ENCODE peak calls at places on chromosomes 12 and 14, in ten cellular contexts. L is heart left ventricle, B is brain microvascular endothelial cell, W is tibial nerve, N is suprapubic skin, F is WTC11, O is B cell, D is GM20000, E is ovary, Q is mesothelial cell of epicardium. X is an unnamed sample.

GRCh38 chr12:94208433-94208921 is 60.1 kb downstream of the PLXNC1 start:
- DNase-seq in B (peak; percentile 12), L (no peak), E (no peak), F (no peak), D (peak; percentile 42), W (peak; percentile 11), N (no peak), O (peak; percentile 33), Q (no peak), X (no peak)

GRCh38 chr14:22560638-22561365 is 28.2 kb downstream of the DAD1 start:
- DNase-seq in D (no peak), B (no peak), W (no peak), Q (no peak), O (no peak), E (no peak), N (no peak), L (no peak), F (no peak), X (no peak)

GRCh38 chr14:22565391-22565945 is 23.6 kb downstream of the DAD1 start:
- DNase-seq in B (no peak), O (no peak), W (no peak), F (no peak), L (no peak), D (no peak), N (no peak), Q (no peak), E (no peak), X (no peak)

GRCh38 chr12:50221228-50222008 is 54.2 kb upstream of the CERS5 start:
- DNase-seq in L (no peak), D (no peak), W (peak; percentile 40), N (no peak), B (peak; percentile 58), F (no peak), O (no peak), Q (no peak), E (no peak), X (no peak)

GRCh38 chr12:13536219-13536910 is 339.8 kb downstream of the EMP1 start:
- DNase-seq in B (no peak), E (no peak), Q (no peak), O (peak; percentile 71), N (no peak), L (no peak), F (no peak), W (no peak), D (peak; percentile 73), X (no peak)

GRCh38 chr12:84270470-84271140 is 642.0 kb downstream of the SLC6A15 start:
- DNase-seq in E (no peak), Q (no peak), F (no peak), W (no peak), D (no peak), L (no peak), B (no peak), O (no peak), N (no peak), X (no peak)

GRCh38 chr12:51520576-51521325 is 70.3 kb upstream of the SCN8A start:
- DNase-seq in W (no peak), N (no peak), O (no peak), E (no peak), L (no peak), Q (no peak), F (peak; percentile 62), B (no peak), D (no peak), X (no peak)

GRCh38 chr12:102888511-102888910 is 28.5 kb downstream of the PAH start:
- DNase-seq in Q (no peak), W (no peak), O (no peak), L (no peak), B (no peak), E (no peak), N (no peak), D (no peak), F (no peak), X (no peak)

GRCh38 chr12:45351921-45352670 is 136.2 kb downstream of the ANO6 start:
- DNase-seq in D (no peak), L (no peak), B (no peak), N (no peak), O (no peak), W (no peak), E (peak; percentile 65), Q (no peak), F (no peak), X (no peak)

GRCh38 chr12:84807249-84807648 is 105.3 kb downstream of the SLC6A15 start:
- DNase-seq in L (no peak), O (no peak), F (no peak), D (no peak), E (no peak), W (no peak), Q (no peak), B (peak; percentile 65), N (no peak), X (no peak)

GRCh38 chr12:105766029-105766428 is 372.7 kb downstream of the NUAK1 start:
- DNase-seq in O (no peak), B (no peak), N (no peak), F (no peak), E (no peak), Q (no peak), L (no peak), W (no peak), D (no peak), X (no peak)

GRCh38 chr12:40002178-40003169 is 103.4 kb downstream of the SLC2A13 start:
- DNase-seq in Q (no peak), B (no peak), F (no peak), W (no peak), O (no peak), D (no peak), N (no peak), L (no peak), E (no peak), X (no peak)

GRCh38 chr12:114913871-114914801 is 230.2 kb upstream of the TBX3 start:
- DNase-seq in D (no peak), W (no peak), N (no peak), F (no peak), B (no peak), E (no peak), Q (no peak), L (no peak), O (no peak), X (no peak)

GRCh38 chr12:99983721-99984258 is 946 bp downstream of the ANKS1B start:
- DNase-seq in W (peak; percentile 4), O (no peak), D (peak; percentile 30), F (no peak), N (no peak), B (no peak), E (no peak), L (no peak), Q (no peak), X (no peak)

GRCh38 chr14:53663709-53664108 is 292.9 kb downstream of the BMP4 start:
- DNase-seq in Q (no peak), E (no peak), F (peak; percentile 46), L (peak; percentile 19), D (no peak), W (no peak), B (peak; percentile 18), O (no peak), N (no peak), X (no peak)

GRCh38 chr12:74317078-74317581 is 220.5 kb upstream of the ATXN7L3B start:
- DNase-seq in W (peak; percentile 70), B (peak; percentile 78), L (no peak), F (no peak), D (no peak), Q (no peak), O (no peak), N (no peak), E (peak; percentile 49), X (no peak)

GRCh38 chr14:95327558-95328374 is 8.1 kb upstream of the CLMN start:
- DNase-seq in W (no peak), L (no peak), F (no peak), D (peak; percentile 83), E (no peak), B (no peak), N (no peak), O (peak; percentile 68), Q (no peak), X (no peak)

GRCh38 chr12:123533672-123534643 is at the start of gene RILPL1:
- DNase-seq in N (peak; percentile 79), D (peak; percentile 91), O (peak; percentile 91), L (peak; percentile 64), W (no peak), E (peak; percentile 68), B (peak; percentile 18), Q (peak; percentile 63), F (peak; percentile 61), X (peak; percentile 79)
- TF ChIP-seq CTCF in N (peak; percentile 4), D (peak; percentile 44), O (peak; percentile 53), L (peak; percentile 46), W (peak; percentile 54), E (peak; percentile 29), B (peak; percentile 48), Q (peak; percentile 19), F (peak; percentile 36), X (peak; percentile 62)

DNA sequence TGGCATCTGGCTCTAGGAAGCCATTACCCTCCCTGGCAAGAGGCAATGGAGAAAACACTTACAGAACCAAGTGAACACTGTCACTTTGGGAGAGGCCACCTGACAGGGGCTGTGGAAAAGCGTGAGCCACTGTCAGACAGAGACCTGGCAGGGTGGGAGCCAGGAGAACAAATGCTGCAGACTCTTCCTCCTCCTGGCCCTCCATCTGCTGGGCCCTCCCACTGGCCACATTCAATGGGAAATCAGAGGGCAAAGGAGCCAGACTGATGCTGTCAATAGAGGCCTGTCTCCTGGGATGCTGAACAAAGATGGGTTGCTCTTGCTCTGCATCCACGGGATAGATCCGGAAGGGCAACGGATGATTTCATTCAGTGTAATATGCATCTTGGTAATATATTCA is 44.9 kb upstream of the BCAT1 start:
- DNase-seq in D (no peak), L (no peak), B (no peak), E (no peak), N (no peak), Q (no peak), W (no peak), F (no peak), O (no peak), X (no peak)
- TF ChIP-seq CTCF in D (no peak), L (no peak), B (no peak), E (no peak), N (no peak), Q (no peak), W (no peak), F (no peak), O (no peak), X (no peak)

GRCh38 chr12:128613821-128614220 is 209.9 kb downstream of the SLC15A4 start:
- DNase-seq in W (no peak), F (no peak), D (no peak), N (no peak), Q (no peak), O (no peak), B (no peak), L (no peak), E (no peak), X (no peak)
- TF ChIP-seq CTCF in W (no peak), F (no peak), D (no peak), N (no peak), Q (no peak), O (no peak), B (no peak), L (no peak), E (no peak), X (peak; percentile 17)

GRCh38 chr12:3496964-3497363 is 6.0 kb downstream of the PRMT8 start:
- DNase-seq in N (no peak), Q (no peak), O (no peak), B (no peak), D (no peak), W (no peak), F (no peak), L (no peak), E (no peak), X (no peak)
- TF ChIP-seq CTCF in N (no peak), Q (no peak), O (no peak), B (peak; percentile 16), D (no peak), W (no peak), F (no peak), L (no peak), E (no peak), X (peak; percentile 51)

GRCh38 chr14:104724981-104725771 is 1.1 kb downstream of the ADSS1 start:
- DNase-seq in W (no peak), Q (no peak), F (peak; percentile 59), O (no peak), D (no peak), N (no peak), E (no peak), L (peak; percentile 75), B (no peak), X (no peak)
- TF ChIP-seq CTCF in W (peak; percentile 15), Q (no peak), F (no peak), O (no peak), D (no peak), N (no peak), E (no peak), L (peak; percentile 32), B (peak; percentile 56), X (peak; percentile 57)